ENCODE peak calls at places on chromosome 10, in ten cellular contexts. One of them, this sample, is unnamed.

GRCh38 chr10:58651040-58651439 is 138.4 kb downstream of the BICC1 start:
- DNase-seq in HEK293T: no peak
- DNase-seq in EL: peak; percentile 78
- DNase-seq in natural killer cell: no peak
- DNase-seq in GM13976: no peak
- DNase-seq in NCI-H1092 treated with DMSO at 0.1 percent for 48 hours: peak; percentile 40
- DNase-seq in SHP77 treated with DMSO at 0.1 percent for 48 hours: no peak
- DNase-seq in DMS 273 treated with DMSO at 0.1 percent for 48 hours: no peak
- DNase-seq in ACHN: no peak
- DNase-seq in EH: peak; percentile 92
- DNase-seq in this sample: peak; percentile 19

GRCh38 chr10:110636932-110637557 is 7.1 kb upstream of the RBM20 start:
- DNase-seq in DMS 273 treated with DMSO at 0.1 percent for 48 hours: no peak
- DNase-seq in ACHN: no peak
- DNase-seq in NCI-H1092 treated with DMSO at 0.1 percent for 48 hours: no peak
- DNase-seq in EH: peak; percentile 22
- DNase-seq in GM13976: no peak
- DNase-seq in HEK293T: no peak
- DNase-seq in SHP77 treated with DMSO at 0.1 percent for 48 hours: peak; percentile 22
- DNase-seq in EL: no peak
- DNase-seq in natural killer cell: no peak
- DNase-seq in this sample: no peak

GRCh38 chr10:16967000-16967865 is 150.0 kb upstream of the RSU1 start:
- DNase-seq in EL: peak; percentile 53
- DNase-seq in HEK293T: no peak
- DNase-seq in EH: peak; percentile 91
- DNase-seq in SHP77 treated with DMSO at 0.1 percent for 48 hours: no peak
- DNase-seq in GM13976: no peak
- DNase-seq in natural killer cell: no peak
- DNase-seq in NCI-H1092 treated with DMSO at 0.1 percent for 48 hours: no peak
- DNase-seq in DMS 273 treated with DMSO at 0.1 percent for 48 hours: no peak
- DNase-seq in ACHN: peak; percentile 53
- DNase-seq in this sample: no peak

GRCh38 chr10:2926918-2927660 is 140.3 kb upstream of the PFKP start:
- DNase-seq in DMS 273 treated with DMSO at 0.1 percent for 48 hours: no peak
- DNase-seq in EL: no peak
- DNase-seq in GM13976: no peak
- DNase-seq in NCI-H1092 treated with DMSO at 0.1 percent for 48 hours: no peak
- DNase-seq in HEK293T: no peak
- DNase-seq in EH: no peak
- DNase-seq in ACHN: no peak
- DNase-seq in SHP77 treated with DMSO at 0.1 percent for 48 hours: no peak
- DNase-seq in natural killer cell: no peak
- DNase-seq in this sample: no peak

GRCh38 chr10:11146402-11147171 is 128.9 kb downstream of the CELF2 start:
- DNase-seq in EL: peak; percentile 16
- DNase-seq in EH: peak; percentile 4
- DNase-seq in HEK293T: no peak
- DNase-seq in DMS 273 treated with DMSO at 0.1 percent for 48 hours: no peak
- DNase-seq in SHP77 treated with DMSO at 0.1 percent for 48 hours: no peak
- DNase-seq in ACHN: no peak
- DNase-seq in natural killer cell: no peak
- DNase-seq in NCI-H1092 treated with DMSO at 0.1 percent for 48 hours: no peak
- DNase-seq in GM13976: no peak
- DNase-seq in this sample: no peak

GRCh38 chr10:131683941-131684340 is 216.9 kb upstream of the PPP2R2D start:
- DNase-seq in NCI-H1092 treated with DMSO at 0.1 percent for 48 hours: no peak
- DNase-seq in GM13976: no peak
- DNase-seq in DMS 273 treated with DMSO at 0.1 percent for 48 hours: no peak
- DNase-seq in HEK293T: no peak
- DNase-seq in EL: no peak
- DNase-seq in EH: no peak
- DNase-seq in SHP77 treated with DMSO at 0.1 percent for 48 hours: no peak
- DNase-seq in natural killer cell: no peak
- DNase-seq in ACHN: no peak
- DNase-seq in this sample: no peak

GRCh38 chr10:106652279-106652678 is 512.2 kb downstream of the SORCS1 start:
- DNase-seq in NCI-H1092 treated with DMSO at 0.1 percent for 48 hours: no peak
- DNase-seq in EH: no peak
- DNase-seq in EL: no peak
- DNase-seq in natural killer cell: no peak
- DNase-seq in ACHN: no peak
- DNase-seq in GM13976: no peak
- DNase-seq in SHP77 treated with DMSO at 0.1 percent for 48 hours: no peak
- DNase-seq in DMS 273 treated with DMSO at 0.1 percent for 48 hours: no peak
- DNase-seq in HEK293T: peak; percentile 20
- DNase-seq in this sample: no peak

GRCh38 chr10:62268399-62269076 is at the start of gene RTKN2:
- DNase-seq in NCI-H1092 treated with DMSO at 0.1 percent for 48 hours: peak; percentile 90
- DNase-seq in HEK293T: peak; percentile 92
- DNase-seq in GM13976: peak; percentile 81
- DNase-seq in DMS 273 treated with DMSO at 0.1 percent for 48 hours: peak; percentile 52
- DNase-seq in SHP77 treated with DMSO at 0.1 percent for 48 hours: peak; percentile 53
- DNase-seq in ACHN: peak; percentile 88
- DNase-seq in EH: peak; percentile 83
- DNase-seq in EL: peak; percentile 81
- DNase-seq in natural killer cell: peak; percentile 65
- DNase-seq in this sample: peak; percentile 61

GRCh38 chr10:31760674-31761081 is 168.0 kb downstream of the ARHGAP12 start:
- DNase-seq in SHP77 treated with DMSO at 0.1 percent for 48 hours: no peak
- DNase-seq in HEK293T: no peak
- DNase-seq in EH: no peak
- DNase-seq in EL: no peak
- DNase-seq in natural killer cell: no peak
- DNase-seq in NCI-H1092 treated with DMSO at 0.1 percent for 48 hours: no peak
- DNase-seq in ACHN: peak; percentile 62
- DNase-seq in GM13976: no peak
- DNase-seq in DMS 273 treated with DMSO at 0.1 percent for 48 hours: no peak
- DNase-seq in this sample: no peak

GRCh38 chr10:17984056-17984455 is 32.3 kb downstream of the SLC39A12 start:
- DNase-seq in SHP77 treated with DMSO at 0.1 percent for 48 hours: no peak
- DNase-seq in natural killer cell: no peak
- DNase-seq in GM13976: peak; percentile 59
- DNase-seq in NCI-H1092 treated with DMSO at 0.1 percent for 48 hours: no peak
- DNase-seq in EH: peak; percentile 47
- DNase-seq in EL: peak; percentile 62
- DNase-seq in ACHN: no peak
- DNase-seq in HEK293T: no peak
- DNase-seq in DMS 273 treated with DMSO at 0.1 percent for 48 hours: no peak
- DNase-seq in this sample: no peak

GRCh38 chr10:36591436-36591835 is 534.0 kb upstream of the ANKRD30A start:
- DNase-seq in HEK293T: no peak
- DNase-seq in SHP77 treated with DMSO at 0.1 percent for 48 hours: no peak
- DNase-seq in GM13976: no peak
- DNase-seq in ACHN: no peak
- DNase-seq in DMS 273 treated with DMSO at 0.1 percent for 48 hours: no peak
- DNase-seq in EL: no peak
- DNase-seq in EH: no peak
- DNase-seq in natural killer cell: no peak
- DNase-seq in NCI-H1092 treated with DMSO at 0.1 percent for 48 hours: no peak
- DNase-seq in this sample: no peak

GRCh38 chr10:74432841-74433594 is 282.0 kb downstream of the ADK start:
- DNase-seq in ACHN: no peak
- DNase-seq in GM13976: no peak
- DNase-seq in DMS 273 treated with DMSO at 0.1 percent for 48 hours: peak; percentile 23
- DNase-seq in EL: peak; percentile 59
- DNase-seq in natural killer cell: no peak
- DNase-seq in NCI-H1092 treated with DMSO at 0.1 percent for 48 hours: no peak
- DNase-seq in SHP77 treated with DMSO at 0.1 percent for 48 hours: no peak
- DNase-seq in EH: peak; percentile 93
- DNase-seq in HEK293T: peak; percentile 42
- DNase-seq in this sample: no peak

GRCh38 chr10:100470367-100470766 is 7.6 kb downstream of the WNT8B start:
- DNase-seq in EL: peak; percentile 64
- DNase-seq in SHP77 treated with DMSO at 0.1 percent for 48 hours: no peak
- DNase-seq in EH: peak; percentile 74
- DNase-seq in natural killer cell: no peak
- DNase-seq in HEK293T: no peak
- DNase-seq in GM13976: no peak
- DNase-seq in NCI-H1092 treated with DMSO at 0.1 percent for 48 hours: no peak
- DNase-seq in ACHN: no peak
- DNase-seq in DMS 273 treated with DMSO at 0.1 percent for 48 hours: no peak
- DNase-seq in this sample: no peak

GRCh38 chr10:114471906-114472873 is 67.9 kb upstream of the AFAP1L2 start:
- DNase-seq in EH: no peak
- DNase-seq in ACHN: no peak
- DNase-seq in NCI-H1092 treated with DMSO at 0.1 percent for 48 hours: peak; percentile 30
- DNase-seq in SHP77 treated with DMSO at 0.1 percent for 48 hours: no peak
- DNase-seq in DMS 273 treated with DMSO at 0.1 percent for 48 hours: no peak
- DNase-seq in natural killer cell: no peak
- DNase-seq in HEK293T: no peak
- DNase-seq in GM13976: no peak
- DNase-seq in EL: no peak
- DNase-seq in this sample: no peak

GRCh38 chr10:5858811-5859210 is 30.9 kb downstream of the ANKRD16 start:
- DNase-seq in ACHN: no peak
- DNase-seq in GM13976: no peak
- DNase-seq in DMS 273 treated with DMSO at 0.1 percent for 48 hours: no peak
- DNase-seq in EL: no peak
- DNase-seq in HEK293T: no peak
- DNase-seq in EH: no peak
- DNase-seq in NCI-H1092 treated with DMSO at 0.1 percent for 48 hours: no peak
- DNase-seq in SHP77 treated with DMSO at 0.1 percent for 48 hours: no peak
- DNase-seq in natural killer cell: no peak
- DNase-seq in this sample: peak; percentile 95

GRCh38 chr10:31739759-31740158 is 188.9 kb downstream of the ARHGAP12 start:
- DNase-seq in EH: peak; percentile 98
- DNase-seq in SHP77 treated with DMSO at 0.1 percent for 48 hours: no peak
- DNase-seq in EL: peak; percentile 74
- DNase-seq in natural killer cell: no peak
- DNase-seq in ACHN: peak; percentile 14
- DNase-seq in NCI-H1092 treated with DMSO at 0.1 percent for 48 hours: no peak
- DNase-seq in GM13976: no peak
- DNase-seq in HEK293T: no peak
- DNase-seq in DMS 273 treated with DMSO at 0.1 percent for 48 hours: no peak
- DNase-seq in this sample: no peak

GRCh38 chr10:48760983-48761382 is 76.3 kb downstream of the WDFY4 start:
- DNase-seq in natural killer cell: no peak
- DNase-seq in ACHN: no peak
- DNase-seq in HEK293T: no peak
- DNase-seq in DMS 273 treated with DMSO at 0.1 percent for 48 hours: no peak
- DNase-seq in GM13976: no peak
- DNase-seq in NCI-H1092 treated with DMSO at 0.1 percent for 48 hours: peak; percentile 1
- DNase-seq in SHP77 treated with DMSO at 0.1 percent for 48 hours: no peak
- DNase-seq in EH: no peak
- DNase-seq in EL: no peak
- DNase-seq in this sample: no peak

GRCh38 chr10:60206735-60207134 is 182.9 kb downstream of the ANK3 start:
- DNase-seq in DMS 273 treated with DMSO at 0.1 percent for 48 hours: no peak
- DNase-seq in GM13976: no peak
- DNase-seq in EH: no peak
- DNase-seq in EL: no peak
- DNase-seq in SHP77 treated with DMSO at 0.1 percent for 48 hours: no peak
- DNase-seq in NCI-H1092 treated with DMSO at 0.1 percent for 48 hours: no peak
- DNase-seq in natural killer cell: no peak
- DNase-seq in HEK293T: no peak
- DNase-seq in ACHN: no peak
- DNase-seq in this sample: no peak

GRCh38 chr10:70115948-70116682 is 16.5 kb downstream of the AIFM2 start:
- DNase-seq in ACHN: peak; percentile 58
- DNase-seq in EL: peak; percentile 27
- DNase-seq in DMS 273 treated with DMSO at 0.1 percent for 48 hours: no peak
- DNase-seq in EH: peak; percentile 37
- DNase-seq in natural killer cell: peak; percentile 44
- DNase-seq in SHP77 treated with DMSO at 0.1 percent for 48 hours: no peak
- DNase-seq in HEK293T: peak; percentile 80
- DNase-seq in GM13976: peak; percentile 85
- DNase-seq in NCI-H1092 treated with DMSO at 0.1 percent for 48 hours: peak; percentile 6
- DNase-seq in this sample: no peak

GRCh38 chr10:58554316-58554715 is 41.6 kb downstream of the BICC1 start:
- DNase-seq in HEK293T: no peak
- DNase-seq in SHP77 treated with DMSO at 0.1 percent for 48 hours: no peak
- DNase-seq in DMS 273 treated with DMSO at 0.1 percent for 48 hours: no peak
- DNase-seq in EL: peak; percentile 54
- DNase-seq in GM13976: no peak
- DNase-seq in ACHN: peak; percentile 28
- DNase-seq in natural killer cell: no peak
- DNase-seq in NCI-H1092 treated with DMSO at 0.1 percent for 48 hours: no peak
- DNase-seq in EH: peak; percentile 56
- DNase-seq in this sample: no peak

GRCh38 chr10:62893036-62893435 is 76.9 kb upstream of the EGR2 start:
- DNase-seq in NCI-H1092 treated with DMSO at 0.1 percent for 48 hours: no peak
- DNase-seq in EL: no peak
- DNase-seq in GM13976: no peak
- DNase-seq in ACHN: no peak
- DNase-seq in EH: no peak
- DNase-seq in DMS 273 treated with DMSO at 0.1 percent for 48 hours: no peak
- DNase-seq in SHP77 treated with DMSO at 0.1 percent for 48 hours: no peak
- DNase-seq in natural killer cell: no peak
- DNase-seq in HEK293T: no peak
- DNase-seq in this sample: no peak

GRCh38 chr10:60125928-60126327 is 219.6 kb upstream of the CCDC6 start:
- DNase-seq in NCI-H1092 treated with DMSO at 0.1 percent for 48 hours: no peak
- DNase-seq in EH: no peak
- DNase-seq in HEK293T: no peak
- DNase-seq in DMS 273 treated with DMSO at 0.1 percent for 48 hours: no peak
- DNase-seq in EL: no peak
- DNase-seq in ACHN: no peak
- DNase-seq in natural killer cell: no peak
- DNase-seq in SHP77 treated with DMSO at 0.1 percent for 48 hours: no peak
- DNase-seq in GM13976: no peak
- DNase-seq in this sample: no peak

GRCh38 chr10:89942217-89942616 is 240.8 kb downstream of the KIF20B start:
- DNase-seq in EL: no peak
- DNase-seq in GM13976: no peak
- DNase-seq in EH: no peak
- DNase-seq in ACHN: no peak
- DNase-seq in SHP77 treated with DMSO at 0.1 percent for 48 hours: no peak
- DNase-seq in DMS 273 treated with DMSO at 0.1 percent for 48 hours: no peak
- DNase-seq in natural killer cell: no peak
- DNase-seq in HEK293T: no peak
- DNase-seq in NCI-H1092 treated with DMSO at 0.1 percent for 48 hours: no peak
- DNase-seq in this sample: no peak

GRCh38 chr10:1404236-1404952 is 332.9 kb downstream of the ADARB2 start:
- DNase-seq in EL: no peak
- DNase-seq in EH: no peak
- DNase-seq in natural killer cell: no peak
- DNase-seq in GM13976: no peak
- DNase-seq in HEK293T: no peak
- DNase-seq in NCI-H1092 treated with DMSO at 0.1 percent for 48 hours: no peak
- DNase-seq in SHP77 treated with DMSO at 0.1 percent for 48 hours: no peak
- DNase-seq in ACHN: no peak
- DNase-seq in DMS 273 treated with DMSO at 0.1 percent for 48 hours: no peak
- DNase-seq in this sample: no peak

GRCh38 chr10:133388265-133388972 is 5.5 kb upstream of the MTG1 start:
- DNase-seq in DMS 273 treated with DMSO at 0.1 percent for 48 hours: no peak
- DNase-seq in EL: no peak
- DNase-seq in natural killer cell: no peak
- DNase-seq in HEK293T: no peak
- DNase-seq in EH: no peak
- DNase-seq in SHP77 treated with DMSO at 0.1 percent for 48 hours: no peak
- DNase-seq in ACHN: no peak
- DNase-seq in NCI-H1092 treated with DMSO at 0.1 percent for 48 hours: no peak
- DNase-seq in GM13976: no peak
- DNase-seq in this sample: no peak

GRCh38 chr10:4721994-4722753 is 103.8 kb upstream of the AKR1E2 start:
- DNase-seq in EL: peak; percentile 40
- DNase-seq in natural killer cell: no peak
- DNase-seq in GM13976: no peak
- DNase-seq in DMS 273 treated with DMSO at 0.1 percent for 48 hours: no peak
- DNase-seq in HEK293T: no peak
- DNase-seq in ACHN: no peak
- DNase-seq in SHP77 treated with DMSO at 0.1 percent for 48 hours: no peak
- DNase-seq in NCI-H1092 treated with DMSO at 0.1 percent for 48 hours: no peak
- DNase-seq in EH: peak; percentile 76
- DNase-seq in this sample: no peak

GRCh38 chr10:86100581-86101061 is 266.0 kb downstream of the GRID1 start:
- DNase-seq in ACHN: peak; percentile 55
- DNase-seq in GM13976: peak; percentile 57
- DNase-seq in NCI-H1092 treated with DMSO at 0.1 percent for 48 hours: peak; percentile 2
- DNase-seq in EH: peak; percentile 22
- DNase-seq in HEK293T: peak; percentile 61
- DNase-seq in DMS 273 treated with DMSO at 0.1 percent for 48 hours: no peak
- DNase-seq in EL: peak; percentile 3
- DNase-seq in natural killer cell: no peak
- DNase-seq in SHP77 treated with DMSO at 0.1 percent for 48 hours: no peak
- DNase-seq in this sample: peak; percentile 41

GRCh38 chr10:110008518-110009339 is 945 bp downstream of the ADD3 start:
- DNase-seq in ACHN: peak; percentile 31
- DNase-seq in EL: no peak
- DNase-seq in NCI-H1092 treated with DMSO at 0.1 percent for 48 hours: no peak
- DNase-seq in EH: peak; percentile 13
- DNase-seq in HEK293T: no peak
- DNase-seq in SHP77 treated with DMSO at 0.1 percent for 48 hours: no peak
- DNase-seq in natural killer cell: peak; percentile 40
- DNase-seq in GM13976: peak; percentile 26
- DNase-seq in DMS 273 treated with DMSO at 0.1 percent for 48 hours: peak; percentile 47
- DNase-seq in this sample: no peak

This sample was measured in globus pallidus.